ENCODE peak calls at places on chromosomes 2 and 18, in seven cellular contexts. D is iPS DF 6.9; X is CD8-positive, alpha-beta memory T cell; P is Ammon's horn; F is stimulated activated CD8-positive, alpha-beta memory T cell treated with anti-CD3 and anti-CD28 coated beads, Interleukin-15, amount 100 ng/mL, for 4 hours; A is brain microvascular endothelial cell; K is nucleus accumbens. M is an unnamed sample.

GRCh38 chr2:96772903-96773675 is 12.4 kb downstream of the CNNM4 start:
- DNase-seq in A (no peak), D (no peak), K (no peak), P (no peak), F (peak; percentile 9), X (no peak), M (no peak)

GRCh38 chr2:224838335-224838734 is 122.2 kb upstream of the CCDC195 start:
- DNase-seq in D (no peak), X (no peak), A (peak; percentile 45), K (no peak), P (peak; percentile 19), F (no peak), M (no peak)

GRCh38 chr2:164754157-164755093 is 87.2 kb downstream of the COBLL1 start:
- DNase-seq in A (no peak), F (no peak), X (no peak), P (no peak), K (no peak), D (no peak), M (no peak)

GRCh38 chr18:31148580-31148979 is 14.1 kb downstream of the DSC1 start:
- DNase-seq in X (no peak), A (no peak), F (no peak), K (no peak), P (no peak), D (no peak), M (no peak)

GRCh38 chr2:236762628-236763027 is 193.0 kb downstream of the ACKR3 start:
- DNase-seq in P (no peak), F (no peak), A (no peak), K (no peak), D (no peak), X (no peak), M (no peak)

GRCh38 chr2:168118733-168119518 is 128.5 kb downstream of the STK39 start:
- DNase-seq in K (no peak), D (peak; percentile 63), F (no peak), P (peak; percentile 81), X (peak; percentile 21), A (peak; percentile 82), M (peak; percentile 87)

GRCh38 chr2:119246884-119247843 is 23.5 kb downstream of the STEAP3 start:
- DNase-seq in X (no peak), F (no peak), D (no peak), A (no peak), K (no peak), P (no peak), M (no peak)

GRCh38 chr2:160225722-160226121 is 25.6 kb upstream of the ITGB6 start:
- DNase-seq in D (no peak), K (no peak), P (no peak), X (no peak), F (no peak), A (no peak), M (no peak)

GRCh38 chr2:134155134-134155533 is 98.7 kb upstream of the MGAT5 start:
- DNase-seq in X (no peak), A (no peak), P (peak; percentile 43), F (no peak), K (no peak), D (no peak), M (no peak)

GRCh38 chr2:229313591-229313990 is 42.5 kb upstream of the PID1 start:
- DNase-seq in K (no peak), X (no peak), P (peak; percentile 46), D (no peak), A (peak; percentile 9), F (no peak), M (peak; percentile 15)

GRCh38 chr2:160339291-160339690 is 139.2 kb upstream of the ITGB6 start:
- DNase-seq in X (no peak), D (no peak), A (no peak), K (no peak), F (no peak), P (no peak), M (no peak)

GRCh38 chr2:34980689-34981088 is 1374.9 kb upstream of the CRIM1 start:
- DNase-seq in A (no peak), D (no peak), P (no peak), K (no peak), X (no peak), F (no peak), M (no peak)

GRCh38 chr2:10034333-10035052 is 8.9 kb upstream of the KLF11 start:
- DNase-seq in K (no peak), D (no peak), P (no peak), X (no peak), F (no peak), A (no peak), M (no peak)

GRCh38 chr2:33373986-33374385 is 102.5 kb upstream of the RASGRP3 start:
- DNase-seq in P (no peak), F (no peak), X (no peak), A (no peak), K (no peak), D (no peak), M (no peak)

GRCh38 chr18:46425511-46425910 is 231.5 kb downstream of the LOXHD1 start:
- DNase-seq in X (no peak), A (no peak), K (no peak), F (no peak), P (no peak), D (no peak), M (no peak)

GRCh38 chr18:67211646-67212045 is 304.9 kb downstream of the DSEL start:
- DNase-seq in F (no peak), A (no peak), P (no peak), K (no peak), X (no peak), D (no peak), M (no peak)

GRCh38 chr2:100588071-100588786 is 25.4 kb downstream of the PDCL3 start:
- DNase-seq in X (peak; percentile 67), A (peak; percentile 65), K (no peak), D (no peak), P (no peak), F (no peak), M (no peak)

GRCh38 chr18:29164993-29165599 is 988.2 kb upstream of the CDH2 start:
- DNase-seq in X (no peak), P (no peak), K (no peak), D (no peak), A (peak; percentile 70), F (no peak), M (no peak)